ENCODE peak calls at places on chromosome 9, in ten cellular contexts. One of them, this sample, is unnamed.

GRCh38 chr9:20014168-20014567 is 225.3 kb upstream of the SLC24A2 start:
- DNase-seq in adrenal gland: no peak
- DNase-seq in heart left ventricle: no peak
- DNase-seq in Peyer's patch: no peak
- DNase-seq in spleen: no peak
- DNase-seq in gastrocnemius medialis: no peak
- DNase-seq in IMR-90: no peak
- DNase-seq in sigmoid colon: no peak
- DNase-seq in transverse colon: no peak
- DNase-seq in H1: no peak
- DNase-seq in this sample: no peak

GRCh38 chr9:123309611-123310010 is 41.2 kb upstream of the STRBP start:
- DNase-seq in adrenal gland: no peak
- DNase-seq in transverse colon: no peak
- DNase-seq in heart left ventricle: no peak
- DNase-seq in IMR-90: no peak
- DNase-seq in spleen: no peak
- DNase-seq in sigmoid colon: peak
- DNase-seq in gastrocnemius medialis: no peak
- DNase-seq in Peyer's patch: no peak
- DNase-seq in H1: no peak
- DNase-seq in this sample: peak

GRCh38 chr9:122835313-122835731 is 6.9 kb upstream of the PDCL start:
- DNase-seq in IMR-90: no peak
- DNase-seq in spleen: no peak
- DNase-seq in H1: no peak
- DNase-seq in sigmoid colon: no peak
- DNase-seq in transverse colon: no peak
- DNase-seq in adrenal gland: no peak
- DNase-seq in Peyer's patch: no peak
- DNase-seq in heart left ventricle: no peak
- DNase-seq in gastrocnemius medialis: no peak
- DNase-seq in this sample: no peak

GRCh38 chr9:104963076-104963475 is 35.1 kb upstream of the ABCA1 start:
- DNase-seq in gastrocnemius medialis: no peak
- DNase-seq in adrenal gland: no peak
- DNase-seq in Peyer's patch: no peak
- DNase-seq in transverse colon: no peak
- DNase-seq in IMR-90: no peak
- DNase-seq in sigmoid colon: no peak
- DNase-seq in heart left ventricle: no peak
- DNase-seq in H1: no peak
- DNase-seq in spleen: no peak
- DNase-seq in this sample: no peak

GRCh38 chr9:86563350-86563749 is 209.1 kb upstream of the TUT7 start:
- DNase-seq in sigmoid colon: no peak
- DNase-seq in spleen: no peak
- DNase-seq in IMR-90: peak
- DNase-seq in transverse colon: no peak
- DNase-seq in Peyer's patch: no peak
- DNase-seq in H1: no peak
- DNase-seq in adrenal gland: no peak
- DNase-seq in gastrocnemius medialis: no peak
- DNase-seq in heart left ventricle: no peak
- DNase-seq in this sample: no peak

GRCh38 chr9:98231770-98232478 is 23.5 kb downstream of the TBC1D2 start:
- DNase-seq in transverse colon: no peak
- DNase-seq in gastrocnemius medialis: no peak
- DNase-seq in IMR-90: peak
- DNase-seq in adrenal gland: peak
- DNase-seq in spleen: no peak
- DNase-seq in H1: no peak
- DNase-seq in sigmoid colon: peak
- DNase-seq in Peyer's patch: no peak
- DNase-seq in heart left ventricle: no peak
- DNase-seq in this sample: no peak

GRCh38 chr9:27582794-27583193 is 9.5 kb upstream of the C9orf72 start:
- DNase-seq in heart left ventricle: no peak
- DNase-seq in spleen: no peak
- DNase-seq in transverse colon: no peak
- DNase-seq in Peyer's patch: no peak
- DNase-seq in adrenal gland: no peak
- DNase-seq in IMR-90: no peak
- DNase-seq in gastrocnemius medialis: no peak
- DNase-seq in sigmoid colon: no peak
- DNase-seq in H1: no peak
- DNase-seq in this sample: no peak

GRCh38 chr9:738209-738915 is 103.1 kb upstream of the DMRT1 start:
- DNase-seq in adrenal gland: no peak
- DNase-seq in sigmoid colon: peak
- DNase-seq in H1: no peak
- DNase-seq in gastrocnemius medialis: peak
- DNase-seq in transverse colon: peak
- DNase-seq in spleen: no peak
- DNase-seq in IMR-90: peak
- DNase-seq in heart left ventricle: peak
- DNase-seq in Peyer's patch: no peak
- DNase-seq in this sample: no peak

GRCh38 chr9:121317737-121318630 is 50.0 kb downstream of the GSN start:
- DNase-seq in adrenal gland: peak
- DNase-seq in sigmoid colon: no peak
- DNase-seq in gastrocnemius medialis: no peak
- DNase-seq in spleen: peak
- DNase-seq in IMR-90: no peak
- DNase-seq in heart left ventricle: no peak
- DNase-seq in Peyer's patch: peak
- DNase-seq in H1: no peak
- DNase-seq in transverse colon: no peak
- DNase-seq in this sample: peak

GRCh38 chr9:88680041-88680440 is 145.1 kb downstream of the NXNL2 start:
- DNase-seq in sigmoid colon: no peak
- DNase-seq in H1: no peak
- DNase-seq in adrenal gland: no peak
- DNase-seq in gastrocnemius medialis: no peak
- DNase-seq in heart left ventricle: no peak
- DNase-seq in IMR-90: no peak
- DNase-seq in transverse colon: no peak
- DNase-seq in Peyer's patch: no peak
- DNase-seq in spleen: no peak
- DNase-seq in this sample: no peak

GRCh38 chr9:90455316-90455715 is 187.3 kb downstream of the DIRAS2 start:
- DNase-seq in gastrocnemius medialis: no peak
- DNase-seq in heart left ventricle: no peak
- DNase-seq in Peyer's patch: no peak
- DNase-seq in transverse colon: no peak
- DNase-seq in IMR-90: no peak
- DNase-seq in adrenal gland: no peak
- DNase-seq in sigmoid colon: no peak
- DNase-seq in spleen: no peak
- DNase-seq in H1: no peak
- DNase-seq in this sample: no peak

GRCh38 chr9:89477811-89478583 is 19.9 kb downstream of the SEMA4D start:
- DNase-seq in H1: no peak
- DNase-seq in Peyer's patch: peak
- DNase-seq in IMR-90: peak
- DNase-seq in heart left ventricle: no peak
- DNase-seq in spleen: no peak
- DNase-seq in sigmoid colon: peak
- DNase-seq in adrenal gland: peak
- DNase-seq in transverse colon: no peak
- DNase-seq in gastrocnemius medialis: no peak
- DNase-seq in this sample: peak

GRCh38 chr9:87620727-87621322 is 105.1 kb upstream of the CTSL start:
- DNase-seq in IMR-90: no peak
- DNase-seq in adrenal gland: no peak
- DNase-seq in heart left ventricle: no peak
- DNase-seq in Peyer's patch: no peak
- DNase-seq in H1: no peak
- DNase-seq in gastrocnemius medialis: no peak
- DNase-seq in spleen: no peak
- DNase-seq in transverse colon: no peak
- DNase-seq in sigmoid colon: no peak
- DNase-seq in this sample: no peak

GRCh38 chr9:126906086-126906485 is 8.5 kb upstream of the RALGPS1 start:
- DNase-seq in sigmoid colon: no peak
- DNase-seq in heart left ventricle: no peak
- DNase-seq in Peyer's patch: no peak
- DNase-seq in H1: no peak
- DNase-seq in spleen: no peak
- DNase-seq in IMR-90: no peak
- DNase-seq in transverse colon: no peak
- DNase-seq in gastrocnemius medialis: no peak
- DNase-seq in adrenal gland: no peak
- DNase-seq in this sample: no peak

GRCh38 chr9:129318121-129319075 is 140.3 kb upstream of the IER5L start:
- DNase-seq in Peyer's patch: no peak
- DNase-seq in H1: no peak
- DNase-seq in heart left ventricle: peak
- DNase-seq in transverse colon: no peak
- DNase-seq in spleen: peak
- DNase-seq in IMR-90: no peak
- DNase-seq in sigmoid colon: peak
- DNase-seq in gastrocnemius medialis: no peak
- DNase-seq in adrenal gland: peak
- DNase-seq in this sample: peak

GRCh38 chr9:104856413-104856941 is 71.5 kb downstream of the ABCA1 start:
- DNase-seq in transverse colon: no peak
- DNase-seq in H1: no peak
- DNase-seq in spleen: no peak
- DNase-seq in heart left ventricle: no peak
- DNase-seq in adrenal gland: no peak
- DNase-seq in IMR-90: peak
- DNase-seq in gastrocnemius medialis: no peak
- DNase-seq in Peyer's patch: no peak
- DNase-seq in sigmoid colon: no peak
- DNase-seq in this sample: no peak

GRCh38 chr9:14320272-14321245 is 6.6 kb upstream of the NFIB start:
- DNase-seq in adrenal gland: no peak
- DNase-seq in Peyer's patch: peak
- DNase-seq in spleen: no peak
- DNase-seq in transverse colon: peak
- DNase-seq in gastrocnemius medialis: peak
- DNase-seq in IMR-90: peak
- DNase-seq in sigmoid colon: no peak
- DNase-seq in heart left ventricle: peak
- DNase-seq in H1: no peak
- DNase-seq in this sample: no peak

GRCh38 chr9:106697390-106697789 is 165.6 kb upstream of the ZNF462 start:
- DNase-seq in Peyer's patch: no peak
- DNase-seq in gastrocnemius medialis: no peak
- DNase-seq in heart left ventricle: no peak
- DNase-seq in transverse colon: no peak
- DNase-seq in H1: no peak
- DNase-seq in sigmoid colon: no peak
- DNase-seq in adrenal gland: no peak
- DNase-seq in IMR-90: no peak
- DNase-seq in spleen: no peak
- DNase-seq in this sample: no peak

DNA sequence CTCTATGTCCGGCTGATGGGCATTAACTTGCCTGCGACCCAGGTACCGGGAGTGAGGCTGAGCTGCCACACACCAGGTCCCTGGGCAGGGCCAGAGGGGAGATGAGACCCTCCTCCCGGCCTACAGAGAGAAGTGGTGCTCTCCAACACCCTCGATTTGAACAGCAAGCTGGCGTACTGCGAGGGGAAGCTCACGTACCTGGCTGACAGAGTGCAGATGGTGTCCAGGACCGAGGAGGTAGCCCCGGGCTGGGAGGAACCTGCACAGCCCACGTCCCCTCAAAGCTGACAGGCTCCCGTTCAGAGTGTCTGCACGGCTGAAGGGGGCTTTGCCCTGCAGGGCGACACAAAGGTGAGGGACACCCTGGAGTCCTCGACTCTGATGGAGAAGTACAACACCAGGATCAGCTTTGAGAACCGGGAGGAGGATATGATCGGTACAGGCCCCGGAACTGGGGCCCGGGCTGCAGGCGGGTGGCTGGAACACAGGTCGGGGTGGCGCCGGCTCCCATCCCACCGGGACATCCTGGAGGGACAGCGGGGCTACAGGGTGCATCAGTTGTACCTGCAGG is 1.0 kb upstream of the RABL6 start:
- DNase-seq in transverse colon: peak
- DNase-seq in sigmoid colon: peak
- DNase-seq in gastrocnemius medialis: no peak
- DNase-seq in H1: no peak
- DNase-seq in heart left ventricle: no peak
- DNase-seq in adrenal gland: no peak
- DNase-seq in IMR-90: no peak
- DNase-seq in Peyer's patch: peak
- DNase-seq in spleen: no peak
- DNase-seq in this sample: no peak
- H3K4me3 ChIP-seq in transverse colon: peak
- H3K4me3 ChIP-seq in sigmoid colon: peak
- H3K4me3 ChIP-seq in gastrocnemius medialis: peak
- H3K4me3 ChIP-seq in H1: peak
- H3K4me3 ChIP-seq in heart left ventricle: peak
- H3K4me3 ChIP-seq in adrenal gland: no peak
- H3K4me3 ChIP-seq in IMR-90: peak
- H3K4me3 ChIP-seq in Peyer's patch: peak
- H3K4me3 ChIP-seq in spleen: peak
- H3K4me3 ChIP-seq in this sample: no peak

GRCh38 chr9:110842169-110842568 is 173.6 kb downstream of the MUSK start:
- DNase-seq in Peyer's patch: no peak
- DNase-seq in adrenal gland: no peak
- DNase-seq in IMR-90: no peak
- DNase-seq in gastrocnemius medialis: no peak
- DNase-seq in transverse colon: no peak
- DNase-seq in H1: no peak
- DNase-seq in heart left ventricle: no peak
- DNase-seq in spleen: no peak
- DNase-seq in sigmoid colon: no peak
- DNase-seq in this sample: no peak
- TF ChIP-seq CTCF in Peyer's patch: no peak
- TF ChIP-seq CTCF in adrenal gland: no peak
- TF ChIP-seq CTCF in IMR-90: no peak
- TF ChIP-seq CTCF in gastrocnemius medialis: no peak
- TF ChIP-seq CTCF in transverse colon: no peak
- TF ChIP-seq CTCF in H1: peak
- TF ChIP-seq CTCF in heart left ventricle: no peak
- TF ChIP-seq CTCF in spleen: no peak
- TF ChIP-seq CTCF in sigmoid colon: no peak
- TF ChIP-seq CTCF in this sample: no peak

GRCh38 chr9:133115604-133116345 is 5.3 kb downstream of the RALGDS start:
- DNase-seq in heart left ventricle: no peak
- DNase-seq in gastrocnemius medialis: peak
- DNase-seq in IMR-90: peak
- DNase-seq in transverse colon: no peak
- DNase-seq in adrenal gland: peak
- DNase-seq in Peyer's patch: peak
- DNase-seq in spleen: peak
- DNase-seq in sigmoid colon: peak
- DNase-seq in H1: no peak
- DNase-seq in this sample: no peak
- TF ChIP-seq POLR2A in heart left ventricle: no peak
- TF ChIP-seq POLR2A in gastrocnemius medialis: peak
- TF ChIP-seq POLR2A in IMR-90: no peak
- TF ChIP-seq POLR2A in transverse colon: no peak
- TF ChIP-seq POLR2A in adrenal gland: peak
- TF ChIP-seq POLR2A in Peyer's patch: no peak
- TF ChIP-seq POLR2A in spleen: no peak
- TF ChIP-seq POLR2A in sigmoid colon: no peak
- TF ChIP-seq POLR2A in H1: no peak
- TF ChIP-seq POLR2A in this sample: no peak

GRCh38 chr9:81860581-81860980 is 67.6 kb upstream of the SPATA31D4 start:
- DNase-seq in adrenal gland: no peak
- DNase-seq in heart left ventricle: no peak
- DNase-seq in transverse colon: no peak
- DNase-seq in sigmoid colon: no peak
- DNase-seq in spleen: no peak
- DNase-seq in H1: no peak
- DNase-seq in Peyer's patch: no peak
- DNase-seq in IMR-90: no peak
- DNase-seq in gastrocnemius medialis: no peak
- DNase-seq in this sample: no peak

GRCh38 chr9:81861644-81862043 is 66.6 kb upstream of the SPATA31D4 start:
- DNase-seq in transverse colon: no peak
- DNase-seq in H1: no peak
- DNase-seq in spleen: no peak
- DNase-seq in gastrocnemius medialis: no peak
- DNase-seq in heart left ventricle: no peak
- DNase-seq in Peyer's patch: no peak
- DNase-seq in sigmoid colon: no peak
- DNase-seq in adrenal gland: no peak
- DNase-seq in IMR-90: peak
- DNase-seq in this sample: no peak
- H3K4me3 ChIP-seq in transverse colon: no peak
- H3K4me3 ChIP-seq in H1: no peak
- H3K4me3 ChIP-seq in spleen: no peak
- H3K4me3 ChIP-seq in gastrocnemius medialis: no peak
- H3K4me3 ChIP-seq in heart left ventricle: no peak
- H3K4me3 ChIP-seq in Peyer's patch: no peak
- H3K4me3 ChIP-seq in sigmoid colon: no peak
- H3K4me3 ChIP-seq in adrenal gland: no peak
- H3K4me3 ChIP-seq in IMR-90: no peak
- H3K4me3 ChIP-seq in this sample: no peak